ENCODE peak calls at places on chromosomes 6 and 20, in six cellular contexts. One of them, this sample, is unnamed. For H3K9me2, the result is how much of the 10 kb centered on the place peaks cover.

GRCh38 chr20:17835941-17836861 is 132.4 kb downstream of the SNX5 start:
- DNase-seq in HCT116: no peak
- DNase-seq in MM.1S: no peak
- DNase-seq in OCI-LY7: no peak
- DNase-seq in PC-3: no peak
- DNase-seq in GM23338: no peak
- DNase-seq in this sample: no peak

GRCh38 chr6:111461860-111462259 is 21.2 kb downstream of the REV3L start:
- DNase-seq in OCI-LY7: no peak
- DNase-seq in GM23338: no peak
- DNase-seq in PC-3: no peak
- DNase-seq in MM.1S: peak
- DNase-seq in HCT116: no peak
- DNase-seq in this sample: no peak

GRCh38 chr6:164861964-164862363 is 447.4 kb downstream of the C6orf118 start:
- DNase-seq in OCI-LY7: no peak
- DNase-seq in MM.1S: no peak
- DNase-seq in HCT116: no peak
- DNase-seq in GM23338: no peak
- DNase-seq in PC-3: no peak
- DNase-seq in this sample: no peak

GRCh38 chr6:43493230-43493629 is 15.9 kb downstream of the TJAP1 start:
- DNase-seq in GM23338: no peak
- DNase-seq in OCI-LY7: no peak
- DNase-seq in PC-3: no peak
- DNase-seq in HCT116: no peak
- DNase-seq in MM.1S: no peak
- DNase-seq in this sample: no peak

GRCh38 chr6:140050232-140050995 is 676.0 kb upstream of the CITED2 start:
- DNase-seq in MM.1S: no peak
- DNase-seq in OCI-LY7: no peak
- DNase-seq in PC-3: peak
- DNase-seq in HCT116: no peak
- DNase-seq in GM23338: peak
- DNase-seq in this sample: no peak

GRCh38 chr20:25036331-25036936 is 21.5 kb downstream of the ACSS1 start:
- DNase-seq in MM.1S: peak
- DNase-seq in PC-3: no peak
- DNase-seq in OCI-LY7: peak
- DNase-seq in HCT116: no peak
- DNase-seq in GM23338: no peak
- DNase-seq in this sample: no peak

GRCh38 chr6:43712590-43712989 is 25.0 kb upstream of the MRPS18A start:
- DNase-seq in PC-3: no peak
- DNase-seq in GM23338: no peak
- DNase-seq in MM.1S: no peak
- DNase-seq in OCI-LY7: no peak
- DNase-seq in HCT116: no peak
- DNase-seq in this sample: no peak

GRCh38 chr20:35012227-35013069 is 56.8 kb downstream of the MYH7B start:
- DNase-seq in OCI-LY7: no peak
- DNase-seq in GM23338: no peak
- DNase-seq in MM.1S: no peak
- DNase-seq in PC-3: no peak
- DNase-seq in HCT116: no peak
- DNase-seq in this sample: no peak

GRCh38 chr6:99016355-99016754 is 68.6 kb upstream of the FBXL4 start:
- DNase-seq in OCI-LY7: no peak
- DNase-seq in MM.1S: peak
- DNase-seq in HCT116: no peak
- DNase-seq in GM23338: no peak
- DNase-seq in PC-3: no peak
- DNase-seq in this sample: no peak

GRCh38 chr20:63854069-63854765 is 7.1 kb upstream of the ABHD16B start:
- DNase-seq in MM.1S: no peak
- DNase-seq in OCI-LY7: no peak
- DNase-seq in PC-3: no peak
- DNase-seq in GM23338: peak
- DNase-seq in HCT116: no peak
- DNase-seq in this sample: no peak

GRCh38 chr6:44072959-44073611 is 54.2 kb downstream of the MRPL14 start:
- DNase-seq in MM.1S: peak
- DNase-seq in PC-3: peak
- DNase-seq in OCI-LY7: peak
- DNase-seq in HCT116: no peak
- DNase-seq in GM23338: peak
- DNase-seq in this sample: peak

GRCh38 chr6:43884660-43885022 is 114.6 kb downstream of the VEGFA start:
- DNase-seq in GM23338: no peak
- DNase-seq in MM.1S: no peak
- DNase-seq in OCI-LY7: no peak
- DNase-seq in HCT116: no peak
- DNase-seq in PC-3: no peak
- DNase-seq in this sample: no peak

GRCh38 chr6:130018830-130019795 is 732 bp downstream of the L3MBTL3 start:
- DNase-seq in MM.1S: peak
- DNase-seq in HCT116: no peak
- DNase-seq in OCI-LY7: peak
- DNase-seq in GM23338: peak
- DNase-seq in PC-3: peak
- DNase-seq in this sample: peak

GRCh38 chr6:14455442-14455841 is 337.9 kb downstream of the CD83 start:
- DNase-seq in HCT116: no peak
- DNase-seq in MM.1S: no peak
- DNase-seq in GM23338: no peak
- DNase-seq in PC-3: no peak
- DNase-seq in OCI-LY7: no peak
- DNase-seq in this sample: no peak

GRCh38 chr6:14459315-14459714 is 341.7 kb downstream of the CD83 start:
- DNase-seq in GM23338: no peak
- DNase-seq in HCT116: no peak
- DNase-seq in PC-3: peak
- DNase-seq in OCI-LY7: no peak
- DNase-seq in MM.1S: no peak
- DNase-seq in this sample: no peak

GRCh38 chr6:14455942-14456648 is 338.5 kb downstream of the CD83 start:
- DNase-seq in PC-3: no peak
- DNase-seq in OCI-LY7: no peak
- DNase-seq in MM.1S: no peak
- DNase-seq in HCT116: no peak
- DNase-seq in GM23338: no peak
- DNase-seq in this sample: no peak

GRCh38 chr6:14456941-14457340 is 339.4 kb downstream of the CD83 start:
- DNase-seq in GM23338: no peak
- DNase-seq in MM.1S: no peak
- DNase-seq in PC-3: peak
- DNase-seq in HCT116: no peak
- DNase-seq in OCI-LY7: no peak
- DNase-seq in this sample: no peak

GRCh38 chr6:14458669-14459266 is 341.2 kb downstream of the CD83 start:
- DNase-seq in PC-3: peak
- DNase-seq in GM23338: no peak
- DNase-seq in HCT116: no peak
- DNase-seq in OCI-LY7: no peak
- DNase-seq in MM.1S: no peak
- DNase-seq in this sample: no peak
- H3K9me2 ChIP-seq in PC-3: under half
- H3K9me2 ChIP-seq in GM23338: under half
- H3K9me2 ChIP-seq in HCT116: under half
- H3K9me2 ChIP-seq in OCI-LY7: under half
- H3K9me2 ChIP-seq in MM.1S: under half
- H3K9me2 ChIP-seq in this sample: under half

GRCh38 chr6:14711056-14711703 is 534.7 kb upstream of the JARID2 start:
- DNase-seq in OCI-LY7: peak
- DNase-seq in GM23338: peak
- DNase-seq in HCT116: no peak
- DNase-seq in PC-3: peak
- DNase-seq in MM.1S: peak
- DNase-seq in this sample: peak

GRCh38 chr6:14713008-14713452 is 532.8 kb upstream of the JARID2 start:
- DNase-seq in HCT116: no peak
- DNase-seq in OCI-LY7: no peak
- DNase-seq in MM.1S: no peak
- DNase-seq in GM23338: no peak
- DNase-seq in PC-3: peak
- DNase-seq in this sample: peak

GRCh38 chr6:14713966-14714631 is 531.8 kb upstream of the JARID2 start:
- DNase-seq in OCI-LY7: no peak
- DNase-seq in MM.1S: no peak
- DNase-seq in HCT116: no peak
- DNase-seq in PC-3: peak
- DNase-seq in GM23338: no peak
- DNase-seq in this sample: no peak

GRCh38 chr6:14711704-14712397 is 534.0 kb upstream of the JARID2 start:
- DNase-seq in GM23338: no peak
- DNase-seq in PC-3: no peak
- DNase-seq in HCT116: no peak
- DNase-seq in MM.1S: no peak
- DNase-seq in OCI-LY7: no peak
- DNase-seq in this sample: no peak

DNA sequence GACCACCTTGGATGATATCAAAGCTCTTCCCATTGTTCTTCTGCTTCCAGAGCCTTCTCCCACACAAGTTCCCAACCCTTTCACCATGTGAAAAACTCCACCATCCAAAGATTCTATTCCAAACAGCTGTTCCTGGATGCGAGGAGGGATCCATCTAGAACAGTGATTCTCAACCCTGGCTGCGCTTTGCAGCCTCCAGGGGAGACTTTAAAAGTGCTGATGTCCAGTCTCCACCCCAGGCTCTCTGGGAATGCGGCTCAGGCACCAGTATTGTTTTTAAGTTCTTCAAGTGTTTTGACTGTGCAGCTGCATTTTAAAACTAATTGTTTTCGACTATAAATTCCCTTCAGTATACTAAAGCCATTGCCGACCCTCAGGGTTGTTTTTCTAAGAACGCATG is 532.3 kb upstream of the JARID2 start:
- DNase-seq in HCT116: no peak
- DNase-seq in GM23338: no peak
- DNase-seq in PC-3: no peak
- DNase-seq in MM.1S: no peak
- DNase-seq in OCI-LY7: no peak
- DNase-seq in this sample: no peak
- H3K27ac ChIP-seq in HCT116: no peak
- H3K27ac ChIP-seq in GM23338: no peak
- H3K27ac ChIP-seq in PC-3: peak
- H3K27ac ChIP-seq in MM.1S: no peak
- H3K27ac ChIP-seq in OCI-LY7: no peak
- H3K27ac ChIP-seq in this sample: peak

GRCh38 chr6:46849361-46849690 is 56.1 kb downstream of the MEP1A start:
- DNase-seq in GM23338: no peak
- DNase-seq in HCT116: no peak
- DNase-seq in PC-3: peak
- DNase-seq in OCI-LY7: no peak
- DNase-seq in MM.1S: no peak
- DNase-seq in this sample: no peak
- TF ChIP-seq CTCF in GM23338: no peak
- TF ChIP-seq CTCF in HCT116: no peak
- TF ChIP-seq CTCF in PC-3: no peak
- TF ChIP-seq CTCF in OCI-LY7: no peak
- TF ChIP-seq CTCF in MM.1S: no peak
- TF ChIP-seq CTCF in this sample: no peak

GRCh38 chr6:37005827-37006514 is 516 bp downstream of the FGD2 start:
- DNase-seq in GM23338: no peak
- DNase-seq in OCI-LY7: peak
- DNase-seq in HCT116: no peak
- DNase-seq in PC-3: no peak
- DNase-seq in MM.1S: no peak
- DNase-seq in this sample: no peak

GRCh38 chr6:37007340-37008043 is 2.0 kb downstream of the FGD2 start:
- DNase-seq in MM.1S: no peak
- DNase-seq in HCT116: no peak
- DNase-seq in PC-3: peak
- DNase-seq in OCI-LY7: peak
- DNase-seq in GM23338: no peak
- DNase-seq in this sample: no peak

GRCh38 chr6:37004044-37004984 is 1.1 kb upstream of the FGD2 start:
- DNase-seq in OCI-LY7: peak
- DNase-seq in PC-3: no peak
- DNase-seq in MM.1S: no peak
- DNase-seq in GM23338: no peak
- DNase-seq in HCT116: no peak
- DNase-seq in this sample: no peak

GRCh38 chr6:37006793-37007339 is 1.4 kb downstream of the FGD2 start:
- DNase-seq in MM.1S: no peak
- DNase-seq in GM23338: no peak
- DNase-seq in HCT116: no peak
- DNase-seq in PC-3: no peak
- DNase-seq in OCI-LY7: peak
- DNase-seq in this sample: no peak

DNA sequence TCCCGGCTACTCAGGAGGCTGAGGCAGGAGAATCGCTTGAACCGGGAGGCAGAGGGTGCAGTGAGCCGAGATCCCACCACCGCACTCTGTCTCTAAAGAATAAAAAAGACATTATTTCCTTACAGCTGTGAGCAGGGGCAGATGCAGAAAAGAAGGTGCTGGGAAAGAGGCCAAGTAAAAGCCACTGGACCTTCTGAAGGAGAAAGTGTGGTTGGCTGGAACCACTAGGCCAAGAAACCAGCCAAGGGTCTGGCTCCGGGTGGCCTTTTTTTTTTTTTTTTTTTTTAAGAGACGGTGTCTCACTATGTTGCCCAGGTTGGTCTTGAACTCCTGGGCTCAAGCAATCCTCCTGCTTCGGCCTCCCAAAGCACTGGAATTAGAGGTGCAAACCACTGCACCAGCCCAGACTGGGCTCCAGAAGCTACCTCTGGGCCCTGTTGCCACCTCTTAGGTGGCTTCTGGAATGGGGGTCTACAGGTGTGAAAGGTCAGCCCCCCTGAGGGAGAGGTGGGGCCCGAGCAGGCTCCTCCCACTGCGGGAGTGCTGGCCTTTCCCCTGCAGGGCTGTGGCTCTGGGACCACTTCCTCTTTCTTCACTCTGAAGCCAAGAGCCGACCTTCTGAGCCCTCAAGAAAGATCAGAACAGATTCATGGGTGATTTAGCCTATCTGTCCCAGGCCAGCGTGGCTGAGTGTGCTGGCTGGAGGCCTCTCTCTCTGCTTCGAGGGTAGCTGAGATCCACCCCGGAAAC is at the start of gene FGD2:
- DNase-seq in MM.1S: no peak
- DNase-seq in GM23338: no peak
- DNase-seq in OCI-LY7: peak
- DNase-seq in HCT116: no peak
- DNase-seq in PC-3: no peak
- DNase-seq in this sample: no peak
- H3K9me2 ChIP-seq in MM.1S: under half
- H3K9me2 ChIP-seq in GM23338: under half
- H3K9me2 ChIP-seq in OCI-LY7: under half
- H3K9me2 ChIP-seq in HCT116: under half
- H3K9me2 ChIP-seq in PC-3: under half
- H3K9me2 ChIP-seq in this sample: under half

DNA sequence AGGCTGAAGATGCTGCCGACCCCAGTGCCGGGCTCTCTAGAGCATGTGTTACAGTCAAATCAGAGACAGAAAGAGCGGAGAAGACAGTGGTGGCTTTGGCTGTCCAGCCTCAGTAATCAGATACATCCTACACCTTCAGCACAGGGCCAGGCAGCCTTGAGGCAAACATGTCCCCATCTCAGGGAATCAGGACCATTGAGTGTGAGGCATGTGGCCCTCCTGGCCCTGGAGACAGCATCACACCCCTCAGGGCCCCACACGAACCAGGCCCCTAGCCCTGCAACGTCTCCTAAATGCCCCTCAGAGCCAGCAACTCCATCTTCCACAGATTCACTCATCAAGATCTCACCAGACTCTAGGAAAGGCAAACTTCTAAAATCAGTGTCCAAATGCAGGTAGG is 24.5 kb downstream of the PXDC1 start:
- DNase-seq in PC-3: no peak
- DNase-seq in OCI-LY7: no peak
- DNase-seq in HCT116: no peak
- DNase-seq in MM.1S: no peak
- DNase-seq in GM23338: no peak
- DNase-seq in this sample: no peak
- H3K27ac ChIP-seq in PC-3: no peak
- H3K27ac ChIP-seq in OCI-LY7: no peak
- H3K27ac ChIP-seq in HCT116: no peak
- H3K27ac ChIP-seq in MM.1S: no peak
- H3K27ac ChIP-seq in GM23338: no peak
- H3K27ac ChIP-seq in this sample: no peak